ENCODE peak calls at places on chromosomes 6 and 20, in six cellular contexts. W is fibroblast of lung, K is DND-41, G is IMR-90, E is keratinocyte, U is GM23338. C is an unnamed sample.

GRCh38 chr6:150418825-150419594 is 50.2 kb downstream of the IYD start:
- DNase-seq in W (peak; percentile 65), K (no peak), G (peak; percentile 36), E (no peak), U (peak; percentile 84), C (peak; percentile 47)

GRCh38 chr20:43379239-43379917 is 78.3 kb upstream of the SRSF6 start:
- DNase-seq in W (peak; percentile 37), K (no peak), G (peak; percentile 96), E (no peak), U (no peak), C (no peak)

GRCh38 chr6:149317656-149318571 is at the start of gene TAB2:
- DNase-seq in W (no peak), K (peak; percentile 72), G (no peak), E (no peak), U (peak; percentile 72), C (peak; percentile 57)

GRCh38 chr20:48718914-48719578 is 108.8 kb downstream of the PREX1 start:
- DNase-seq in W (no peak), K (peak; percentile 91), G (no peak), E (no peak), U (no peak), C (peak; percentile 51)

GRCh38 chr6:135087403-135087802 is 32.8 kb upstream of the HBS1L start:
- DNase-seq in W (no peak), K (peak; percentile 87), G (no peak), E (no peak), U (peak; percentile 60), C (peak; percentile 19)

GRCh38 chr20:20611165-20611564 is 101.3 kb downstream of the RALGAPA2 start:
- DNase-seq in W (peak; percentile 21), K (no peak), G (no peak), E (no peak), U (no peak), C (no peak)

GRCh38 chr20:1341561-1342265 is 12.8 kb upstream of the SDCBP2 start:
- DNase-seq in W (peak; percentile 71), K (peak; percentile 3), G (peak; percentile 80), E (no peak), U (no peak), C (no peak)

GRCh38 chr20:22999756-23000155 is 35.4 kb upstream of the SSTR4 start:
- DNase-seq in W (peak; percentile 9), K (no peak), G (peak; percentile 13), E (no peak), U (no peak), C (no peak)

GRCh38 chr6:76416821-76417605 is 344.6 kb upstream of the IMPG1 start:
- DNase-seq in W (no peak), K (no peak), G (no peak), E (no peak), U (no peak), C (no peak)

GRCh38 chr6:30613251-30614043 is 3.6 kb downstream of the PPP1R10 start:
- DNase-seq in W (peak; percentile 27), K (no peak), G (peak; percentile 52), E (no peak), U (no peak), C (no peak)

GRCh38 chr6:40906759-40907158 is 132.3 kb downstream of the UNC5CL start:
- DNase-seq in W (no peak), K (no peak), G (no peak), E (peak; percentile 71), U (no peak), C (no peak)

GRCh38 chr20:58905236-58905635 is 52.7 kb downstream of the GNAS start:
- DNase-seq in W (peak; percentile 18), K (no peak), G (no peak), E (no peak), U (no peak), C (no peak)
- H3K4me1 ChIP-seq in W (peaks cover 10% of the 10 kb centered on the region), K (no peaks in the 10 kb centered on the region), G (peaks cover 14% of the 10 kb centered on the region), E (peaks cover 16% of the 10 kb centered on the region), U (peaks cover 19% of the 10 kb centered on the region), C (peaks cover 40% of the 10 kb centered on the region)

DNA sequence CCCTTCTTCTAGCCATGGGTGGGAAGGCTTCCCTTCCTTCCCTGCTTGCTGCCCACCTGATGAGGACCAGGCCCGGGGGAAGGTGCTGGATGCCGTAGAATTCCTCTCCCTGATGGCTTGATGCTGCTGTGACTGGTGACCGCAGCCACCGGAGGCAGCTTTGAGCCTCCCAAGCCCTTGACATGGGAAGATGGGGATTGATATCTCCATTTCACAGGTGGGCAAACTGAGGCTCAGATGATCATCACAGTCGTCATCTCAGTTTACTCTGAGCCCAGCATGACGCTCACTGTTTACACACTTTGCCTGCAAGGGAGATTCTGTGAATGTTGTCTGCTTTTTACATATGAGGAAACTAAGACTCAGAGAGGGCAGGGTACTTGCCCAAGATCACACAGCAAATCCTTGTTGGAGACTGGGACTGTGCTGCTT is 43.9 kb downstream of the SRC start:
- DNase-seq in W (no peak), K (no peak), G (no peak), E (no peak), U (no peak), C (no peak)
- TF ChIP-seq CTCF in W (no peak), K (peak; percentile 29), G (no peak), E (peak; percentile 7), U (peak; percentile 41), C (peak; percentile 22)

GRCh38 chr6:16162003-16162402 is 33.1 kb downstream of the MYLIP start:
- DNase-seq in W (no peak), K (no peak), G (no peak), E (no peak), U (no peak), C (no peak)

GRCh38 chr6:16165641-16166040 is 36.8 kb downstream of the MYLIP start:
- DNase-seq in W (no peak), K (no peak), G (no peak), E (no peak), U (no peak), C (no peak)

GRCh38 chr6:16160794-16161193 is 31.9 kb downstream of the MYLIP start:
- DNase-seq in W (no peak), K (no peak), G (no peak), E (no peak), U (no peak), C (no peak)

GRCh38 chr6:16163535-16164300 is 34.8 kb downstream of the MYLIP start:
- DNase-seq in W (no peak), K (no peak), G (no peak), E (no peak), U (no peak), C (no peak)

DNA sequence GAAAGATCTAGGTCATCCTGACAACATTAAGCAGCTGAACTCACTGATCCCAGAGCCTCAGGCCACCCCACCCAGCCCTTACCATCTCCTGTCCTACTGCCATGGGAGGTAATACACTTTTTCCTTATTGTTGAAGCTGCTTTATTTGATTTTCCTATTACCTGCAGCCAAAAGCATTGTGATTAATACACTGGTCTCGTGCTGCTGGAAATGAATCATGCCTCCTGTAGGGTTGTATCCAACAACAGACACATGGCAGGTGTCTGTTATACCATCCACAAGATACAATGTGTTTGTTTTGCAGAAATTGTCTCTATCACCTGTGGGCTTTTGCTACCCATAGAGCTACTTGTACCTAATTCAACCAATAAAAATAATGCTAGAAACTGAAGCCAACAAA is 34.2 kb downstream of the MYLIP start:
- DNase-seq in W (no peak), K (no peak), G (no peak), E (no peak), U (no peak), C (no peak)
- H4K20me1 ChIP-seq in W (no peaks in the 10 kb centered on the region), K (no peaks in the 10 kb centered on the region), G (no peaks in the 10 kb centered on the region), E (no peaks in the 10 kb centered on the region), U (no peaks in the 10 kb centered on the region), C (no peaks in the 10 kb centered on the region)

DNA sequence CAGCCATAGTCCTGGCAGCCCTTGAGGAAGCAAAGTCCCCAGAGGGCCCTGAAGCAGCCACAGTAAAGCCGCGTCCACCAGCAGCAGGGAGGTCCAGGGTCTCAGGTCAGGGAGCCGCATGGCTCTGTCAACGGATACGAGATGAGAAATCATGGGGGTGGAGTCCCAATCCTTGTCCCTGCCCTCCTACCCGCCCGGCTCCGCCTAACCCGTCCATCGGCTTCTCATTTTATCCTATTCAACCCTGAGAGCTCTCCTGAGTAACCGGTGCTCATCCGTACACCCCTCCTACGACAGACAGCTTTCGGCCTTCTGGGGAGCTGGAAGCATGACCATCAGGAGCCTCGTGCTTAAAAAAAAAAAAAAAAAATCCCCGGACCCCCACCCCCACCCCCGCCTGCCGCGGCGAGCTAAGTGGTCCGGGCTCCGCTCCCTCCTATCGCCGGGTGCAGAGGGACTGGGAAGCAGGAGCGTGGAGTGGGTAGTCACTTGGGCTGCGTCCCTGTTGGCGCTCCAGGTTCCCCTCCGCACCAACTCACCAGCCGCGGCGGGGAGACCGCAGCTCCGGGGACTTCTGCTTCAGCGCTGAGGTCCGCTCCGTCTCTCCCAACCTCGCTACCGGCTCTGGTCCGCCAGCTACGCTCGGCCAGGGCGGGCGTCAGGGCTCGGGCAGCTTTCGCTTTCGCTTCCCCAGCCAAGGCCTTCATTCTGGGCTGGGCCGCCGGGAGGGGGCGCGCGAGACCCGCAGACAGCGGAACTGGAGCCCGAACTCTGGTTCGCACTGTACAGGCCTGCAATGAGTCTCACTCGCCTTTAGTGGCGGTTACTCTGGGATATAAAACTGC is at the start of gene TAP2:
- DNase-seq in W (peak; percentile 92), K (peak; percentile 96), G (peak; percentile 89), E (peak; percentile 58), U (peak; percentile 95), C (peak; percentile 96)
- H3K4me1 ChIP-seq in W (no peaks in the 10 kb centered on the region), K (peaks cover 49% of the 10 kb centered on the region), G (peaks cover 7% of the 10 kb centered on the region), E (peaks cover 28% of the 10 kb centered on the region), U (peaks cover 16% of the 10 kb centered on the region), C (peaks cover 55% of the 10 kb centered on the region)

DNA sequence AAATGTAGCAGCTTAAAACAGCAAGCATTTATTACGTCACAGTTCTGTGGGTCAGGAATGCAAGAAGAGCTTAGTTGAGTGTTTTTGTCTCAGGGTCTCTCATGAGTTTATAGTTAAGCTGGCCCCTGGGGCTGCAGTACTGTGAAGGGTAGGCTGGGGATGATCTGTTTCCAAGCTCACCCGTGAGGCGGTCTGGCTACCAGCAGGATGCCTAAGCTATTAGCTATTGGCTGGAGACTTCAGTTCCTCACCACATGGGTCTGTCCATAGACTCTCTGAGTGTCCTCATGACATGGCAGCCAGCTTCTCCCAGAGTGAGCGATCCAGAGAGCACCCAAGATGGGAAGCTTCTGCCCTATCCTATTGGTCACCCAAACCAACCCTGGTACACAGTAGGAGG is 12.8 kb upstream of the BICRAL start:
- DNase-seq in W (no peak), K (no peak), G (no peak), E (no peak), U (no peak), C (no peak)
- TF ChIP-seq CTCF in W (no peak), K (no peak), G (no peak), E (no peak), U (no peak), C (no peak)

DNA sequence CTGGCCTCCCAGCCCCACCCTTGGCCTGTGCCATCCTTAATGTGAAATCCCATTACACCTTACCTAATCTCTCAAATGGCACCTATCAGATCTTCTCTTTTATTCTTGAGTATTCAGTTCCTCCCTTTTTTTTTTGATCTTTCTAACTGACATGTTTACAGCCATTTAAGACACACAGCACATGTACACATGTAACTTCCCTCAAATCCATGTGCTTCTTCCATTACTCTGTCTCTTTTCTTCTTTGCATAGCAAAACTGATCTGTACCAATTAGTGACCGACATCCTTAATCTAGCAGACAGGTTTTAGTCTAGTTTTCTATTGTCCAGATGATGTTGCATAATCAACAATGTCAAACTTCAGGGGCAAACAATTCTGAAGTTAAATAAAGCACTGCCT is 413.8 kb upstream of the FLRT3 start:
- DNase-seq in W (no peak), K (no peak), G (no peak), E (no peak), U (no peak), C (no peak)
- H4K20me1 ChIP-seq in W (no peaks in the 10 kb centered on the region), K (no peaks in the 10 kb centered on the region), G (no peaks in the 10 kb centered on the region), E (no peaks in the 10 kb centered on the region), U (no peaks in the 10 kb centered on the region), C (no peaks in the 10 kb centered on the region)

C was measured in OCI-LY7.